ENCODE peak calls at places on chromosomes 4 and X, in five cellular contexts. One of them, this sample, is unnamed.

GRCh38 chrX:153226344-153227190 is 47.5 kb downstream of the MAGEA1 start:
- DNase-seq in fibroblast of lung: peak
- DNase-seq in memory B cell: no peak
- DNase-seq in AG04449: no peak
- DNase-seq in activated T-helper 1 cell treated with anti-CD3 and anti-CD28 coated beads, Interleukin-2, amount 50 U/mL, for 16 hours: no peak
- DNase-seq in this sample: peak

GRCh38 chr4:150782921-150783320 is 201.0 kb downstream of the MAB21L2 start:
- DNase-seq in activated T-helper 1 cell treated with anti-CD3 and anti-CD28 coated beads, Interleukin-2, amount 50 U/mL, for 16 hours: no peak
- DNase-seq in AG04449: no peak
- DNase-seq in fibroblast of lung: peak
- DNase-seq in memory B cell: no peak
- DNase-seq in this sample: peak

GRCh38 chr4:172628263-172628662 is 540.3 kb upstream of the GALNT7 start:
- DNase-seq in activated T-helper 1 cell treated with anti-CD3 and anti-CD28 coated beads, Interleukin-2, amount 50 U/mL, for 16 hours: no peak
- DNase-seq in memory B cell: no peak
- DNase-seq in AG04449: no peak
- DNase-seq in fibroblast of lung: no peak
- DNase-seq in this sample: no peak

GRCh38 chr4:103201724-103202123 is 3.6 kb upstream of the CENPE start:
- DNase-seq in activated T-helper 1 cell treated with anti-CD3 and anti-CD28 coated beads, Interleukin-2, amount 50 U/mL, for 16 hours: no peak
- DNase-seq in AG04449: no peak
- DNase-seq in fibroblast of lung: no peak
- DNase-seq in memory B cell: no peak
- DNase-seq in this sample: no peak

GRCh38 chr4:151117371-151117962 is 18.0 kb downstream of the RPS3A start:
- DNase-seq in AG04449: peak
- DNase-seq in fibroblast of lung: peak
- DNase-seq in memory B cell: peak
- DNase-seq in activated T-helper 1 cell treated with anti-CD3 and anti-CD28 coated beads, Interleukin-2, amount 50 U/mL, for 16 hours: no peak
- DNase-seq in this sample: peak

GRCh38 chr4:27692098-27692679 is 831.5 kb downstream of the STIM2 start:
- DNase-seq in AG04449: no peak
- DNase-seq in fibroblast of lung: peak
- DNase-seq in activated T-helper 1 cell treated with anti-CD3 and anti-CD28 coated beads, Interleukin-2, amount 50 U/mL, for 16 hours: no peak
- DNase-seq in memory B cell: no peak
- DNase-seq in this sample: peak

GRCh38 chr4:176193126-176193525 is 2.3 kb downstream of the SPATA4 start:
- DNase-seq in fibroblast of lung: peak
- DNase-seq in activated T-helper 1 cell treated with anti-CD3 and anti-CD28 coated beads, Interleukin-2, amount 50 U/mL, for 16 hours: no peak
- DNase-seq in memory B cell: no peak
- DNase-seq in AG04449: no peak
- DNase-seq in this sample: peak

GRCh38 chr4:105622269-105622668 is 69.8 kb downstream of the ARHGEF38 start:
- DNase-seq in fibroblast of lung: no peak
- DNase-seq in AG04449: no peak
- DNase-seq in activated T-helper 1 cell treated with anti-CD3 and anti-CD28 coated beads, Interleukin-2, amount 50 U/mL, for 16 hours: no peak
- DNase-seq in memory B cell: no peak
- DNase-seq in this sample: peak

GRCh38 chr4:81442479-81443085 is 29.1 kb downstream of the RASGEF1B start:
- DNase-seq in fibroblast of lung: no peak
- DNase-seq in AG04449: no peak
- DNase-seq in activated T-helper 1 cell treated with anti-CD3 and anti-CD28 coated beads, Interleukin-2, amount 50 U/mL, for 16 hours: no peak
- DNase-seq in memory B cell: no peak
- DNase-seq in this sample: peak

GRCh38 chrX:70664726-70665125 is 220.1 kb downstream of the DLG3 start:
- DNase-seq in activated T-helper 1 cell treated with anti-CD3 and anti-CD28 coated beads, Interleukin-2, amount 50 U/mL, for 16 hours: no peak
- DNase-seq in AG04449: peak
- DNase-seq in fibroblast of lung: peak
- DNase-seq in memory B cell: no peak
- DNase-seq in this sample: peak

GRCh38 chr4:185992585-185992984 is 76.4 kb upstream of the TLR3 start:
- DNase-seq in activated T-helper 1 cell treated with anti-CD3 and anti-CD28 coated beads, Interleukin-2, amount 50 U/mL, for 16 hours: no peak
- DNase-seq in fibroblast of lung: no peak
- DNase-seq in AG04449: no peak
- DNase-seq in memory B cell: no peak
- DNase-seq in this sample: no peak

GRCh38 chr4:181662383-181662782 is 580.8 kb upstream of the TENM3 start:
- DNase-seq in memory B cell: no peak
- DNase-seq in AG04449: no peak
- DNase-seq in fibroblast of lung: peak
- DNase-seq in activated T-helper 1 cell treated with anti-CD3 and anti-CD28 coated beads, Interleukin-2, amount 50 U/mL, for 16 hours: no peak
- DNase-seq in this sample: no peak

GRCh38 chr4:154908168-154908567 is 127.1 kb downstream of the RBM46 start:
- DNase-seq in fibroblast of lung: peak
- DNase-seq in activated T-helper 1 cell treated with anti-CD3 and anti-CD28 coated beads, Interleukin-2, amount 50 U/mL, for 16 hours: no peak
- DNase-seq in memory B cell: no peak
- DNase-seq in AG04449: no peak
- DNase-seq in this sample: no peak

GRCh38 chr4:161714928-161715327 is 448.9 kb downstream of the FSTL5 start:
- DNase-seq in AG04449: no peak
- DNase-seq in activated T-helper 1 cell treated with anti-CD3 and anti-CD28 coated beads, Interleukin-2, amount 50 U/mL, for 16 hours: no peak
- DNase-seq in memory B cell: no peak
- DNase-seq in fibroblast of lung: peak
- DNase-seq in this sample: no peak

GRCh38 chrX:11474021-11474420 is 180.8 kb downstream of the AMELX start:
- DNase-seq in fibroblast of lung: no peak
- DNase-seq in AG04449: no peak
- DNase-seq in activated T-helper 1 cell treated with anti-CD3 and anti-CD28 coated beads, Interleukin-2, amount 50 U/mL, for 16 hours: no peak
- DNase-seq in memory B cell: no peak
- DNase-seq in this sample: no peak

GRCh38 chrX:42396136-42396535 is 381.8 kb downstream of the PPP1R2C start:
- DNase-seq in memory B cell: no peak
- DNase-seq in AG04449: no peak
- DNase-seq in fibroblast of lung: no peak
- DNase-seq in activated T-helper 1 cell treated with anti-CD3 and anti-CD28 coated beads, Interleukin-2, amount 50 U/mL, for 16 hours: no peak
- DNase-seq in this sample: no peak

GRCh38 chrX:139776614-139777013 is 68.6 kb upstream of the MCF2 start:
- DNase-seq in fibroblast of lung: no peak
- DNase-seq in memory B cell: no peak
- DNase-seq in activated T-helper 1 cell treated with anti-CD3 and anti-CD28 coated beads, Interleukin-2, amount 50 U/mL, for 16 hours: no peak
- DNase-seq in AG04449: no peak
- DNase-seq in this sample: no peak

GRCh38 chr4:92847046-92847445 is 543.3 kb downstream of the GRID2 start:
- DNase-seq in AG04449: no peak
- DNase-seq in activated T-helper 1 cell treated with anti-CD3 and anti-CD28 coated beads, Interleukin-2, amount 50 U/mL, for 16 hours: no peak
- DNase-seq in memory B cell: no peak
- DNase-seq in fibroblast of lung: no peak
- DNase-seq in this sample: no peak

GRCh38 chr4:142944565-142944964 is 98.5 kb upstream of the INPP4B start:
- DNase-seq in activated T-helper 1 cell treated with anti-CD3 and anti-CD28 coated beads, Interleukin-2, amount 50 U/mL, for 16 hours: no peak
- DNase-seq in memory B cell: no peak
- DNase-seq in AG04449: no peak
- DNase-seq in fibroblast of lung: no peak
- DNase-seq in this sample: no peak

GRCh38 chr4:13535708-13536361 is 8.5 kb downstream of the NKX3-2 start:
- DNase-seq in AG04449: no peak
- DNase-seq in fibroblast of lung: no peak
- DNase-seq in memory B cell: no peak
- DNase-seq in activated T-helper 1 cell treated with anti-CD3 and anti-CD28 coated beads, Interleukin-2, amount 50 U/mL, for 16 hours: no peak
- DNase-seq in this sample: no peak

GRCh38 chrX:101676571-101676970 is 16.9 kb upstream of the ARMCX2 start:
- DNase-seq in activated T-helper 1 cell treated with anti-CD3 and anti-CD28 coated beads, Interleukin-2, amount 50 U/mL, for 16 hours: no peak
- DNase-seq in memory B cell: no peak
- DNase-seq in fibroblast of lung: no peak
- DNase-seq in AG04449: no peak
- DNase-seq in this sample: no peak

GRCh38 chrX:155997436-155997835 is at the start of gene IL9R:
- DNase-seq in memory B cell: no peak
- DNase-seq in AG04449: no peak
- DNase-seq in fibroblast of lung: no peak
- DNase-seq in activated T-helper 1 cell treated with anti-CD3 and anti-CD28 coated beads, Interleukin-2, amount 50 U/mL, for 16 hours: no peak
- DNase-seq in this sample: no peak

GRCh38 chr4:186593587-186593973 is 38.2 kb upstream of the MTNR1A start:
- DNase-seq in fibroblast of lung: no peak
- DNase-seq in AG04449: no peak
- DNase-seq in memory B cell: no peak
- DNase-seq in activated T-helper 1 cell treated with anti-CD3 and anti-CD28 coated beads, Interleukin-2, amount 50 U/mL, for 16 hours: no peak
- DNase-seq in this sample: no peak

GRCh38 chr4:165560941-165561340 is 182.1 kb downstream of the CPE start:
- DNase-seq in fibroblast of lung: peak
- DNase-seq in memory B cell: no peak
- DNase-seq in AG04449: no peak
- DNase-seq in activated T-helper 1 cell treated with anti-CD3 and anti-CD28 coated beads, Interleukin-2, amount 50 U/mL, for 16 hours: no peak
- DNase-seq in this sample: no peak

GRCh38 chr4:177041356-177041755 is 248.6 kb upstream of the VEGFC start:
- DNase-seq in activated T-helper 1 cell treated with anti-CD3 and anti-CD28 coated beads, Interleukin-2, amount 50 U/mL, for 16 hours: no peak
- DNase-seq in memory B cell: no peak
- DNase-seq in fibroblast of lung: peak
- DNase-seq in AG04449: no peak
- DNase-seq in this sample: no peak

GRCh38 chr4:177077095-177077494 is 232.6 kb upstream of the NEIL3 start:
- DNase-seq in activated T-helper 1 cell treated with anti-CD3 and anti-CD28 coated beads, Interleukin-2, amount 50 U/mL, for 16 hours: no peak
- DNase-seq in memory B cell: no peak
- DNase-seq in fibroblast of lung: no peak
- DNase-seq in AG04449: no peak
- DNase-seq in this sample: no peak

GRCh38 chr4:26715636-26716242 is 131.9 kb downstream of the TBC1D19 start:
- DNase-seq in memory B cell: no peak
- DNase-seq in activated T-helper 1 cell treated with anti-CD3 and anti-CD28 coated beads, Interleukin-2, amount 50 U/mL, for 16 hours: no peak
- DNase-seq in fibroblast of lung: no peak
- DNase-seq in AG04449: no peak
- DNase-seq in this sample: no peak

GRCh38 chrX:99301990-99302389 is 1108.1 kb downstream of the PCDH19 start:
- DNase-seq in fibroblast of lung: no peak
- DNase-seq in AG04449: no peak
- DNase-seq in memory B cell: no peak
- DNase-seq in activated T-helper 1 cell treated with anti-CD3 and anti-CD28 coated beads, Interleukin-2, amount 50 U/mL, for 16 hours: no peak
- DNase-seq in this sample: no peak

GRCh38 chr4:186266699-186267467 is 894 bp downstream of the F11 start:
- DNase-seq in memory B cell: no peak
- DNase-seq in activated T-helper 1 cell treated with anti-CD3 and anti-CD28 coated beads, Interleukin-2, amount 50 U/mL, for 16 hours: no peak
- DNase-seq in AG04449: no peak
- DNase-seq in fibroblast of lung: peak
- DNase-seq in this sample: peak

GRCh38 chrX:56764975-56765791 is 36.1 kb downstream of the NBDY start:
- DNase-seq in activated T-helper 1 cell treated with anti-CD3 and anti-CD28 coated beads, Interleukin-2, amount 50 U/mL, for 16 hours: no peak
- DNase-seq in AG04449: no peak
- DNase-seq in memory B cell: peak
- DNase-seq in fibroblast of lung: no peak
- DNase-seq in this sample: peak

GRCh38 chrX:46278591-46278990 is 266.6 kb downstream of the ZNF674 start:
- DNase-seq in memory B cell: no peak
- DNase-seq in activated T-helper 1 cell treated with anti-CD3 and anti-CD28 coated beads, Interleukin-2, amount 50 U/mL, for 16 hours: no peak
- DNase-seq in fibroblast of lung: no peak
- DNase-seq in AG04449: no peak
- DNase-seq in this sample: no peak

GRCh38 chr4:155241664-155242063 is 33.2 kb downstream of the NPY2R start:
- DNase-seq in activated T-helper 1 cell treated with anti-CD3 and anti-CD28 coated beads, Interleukin-2, amount 50 U/mL, for 16 hours: no peak
- DNase-seq in memory B cell: no peak
- DNase-seq in fibroblast of lung: no peak
- DNase-seq in AG04449: no peak
- DNase-seq in this sample: no peak

GRCh38 chr4:81218206-81218605 is 3.2 kb upstream of the PRKG2 start:
- DNase-seq in memory B cell: no peak
- DNase-seq in fibroblast of lung: no peak
- DNase-seq in activated T-helper 1 cell treated with anti-CD3 and anti-CD28 coated beads, Interleukin-2, amount 50 U/mL, for 16 hours: no peak
- DNase-seq in AG04449: no peak
- DNase-seq in this sample: no peak

GRCh38 chr4:99180367-99181169 is 36.5 kb upstream of the ADH4 start:
- DNase-seq in fibroblast of lung: peak
- DNase-seq in AG04449: no peak
- DNase-seq in activated T-helper 1 cell treated with anti-CD3 and anti-CD28 coated beads, Interleukin-2, amount 50 U/mL, for 16 hours: no peak
- DNase-seq in memory B cell: no peak
- DNase-seq in this sample: peak

This sample was measured in mesenchymal stem cell.